ENCODE peak calls at places on chromosomes 7 and 10, in seven cellular contexts. H is AG08395; O is CD8-positive, alpha-beta memory T cell; K is stimulated activated CD8-positive, alpha-beta memory T cell treated with anti-CD3 and anti-CD28 coated beads, Interleukin-4, amount 100 ng/mL, for 24 hours; L is hypothalamus; P is GM23338; D is NCI-H2081. W is an unnamed sample.

GRCh38 chr7:95577137-95577536 is 19.2 kb downstream of the PDK4 start:
- DNase-seq in H (peak), O (no peak), K (no peak), L (no peak), P (peak), D (no peak), W (no peak)

GRCh38 chr10:104318810-104319684 is 19.2 kb downstream of the ITPRIP start:
- DNase-seq in H (no peak), O (no peak), K (no peak), L (no peak), P (no peak), D (no peak), W (no peak)

GRCh38 chr10:24897326-24897926 is 55.0 kb downstream of the PRTFDC1 start:
- DNase-seq in H (peak), O (no peak), K (no peak), L (no peak), P (no peak), D (no peak), W (peak)

GRCh38 chr10:122531935-122532334 is 28.6 kb upstream of the DMBT1 start:
- DNase-seq in H (no peak), O (no peak), K (no peak), L (no peak), P (no peak), D (no peak), W (no peak)

GRCh38 chr7:138468244-138469123 is 8.4 kb downstream of the TRIM24 start:
- DNase-seq in H (no peak), O (no peak), K (no peak), L (peak), P (no peak), D (peak), W (no peak)

GRCh38 chr7:74032624-74033371 is 4.8 kb downstream of the ELN start:
- DNase-seq in H (no peak), O (no peak), K (no peak), L (no peak), P (no peak), D (no peak), W (no peak)

GRCh38 chr7:95688931-95689453 is 83.4 kb upstream of the DYNC1I1 start:
- DNase-seq in H (no peak), O (no peak), K (no peak), L (no peak), P (no peak), D (no peak), W (no peak)

GRCh38 chr7:132292803-132293202 is 283.5 kb downstream of the PLXNA4 start:
- DNase-seq in H (no peak), O (no peak), K (no peak), L (no peak), P (no peak), D (no peak), W (no peak)

GRCh38 chr7:116776610-116777289 is 85.6 kb upstream of the CAPZA2 start:
- DNase-seq in H (peak), O (no peak), K (no peak), L (no peak), P (no peak), D (peak), W (no peak)

GRCh38 chr10:76308946-76309529 is 877.6 kb downstream of the LRMDA start:
- DNase-seq in H (no peak), O (no peak), K (no peak), L (no peak), P (peak), D (no peak), W (no peak)

GRCh38 chr10:50637003-50637579 is 13.3 kb upstream of the SGMS1 start:
- DNase-seq in H (peak), O (peak), K (no peak), L (no peak), P (no peak), D (no peak), W (no peak)

GRCh38 chr10:110657968-110658691 is 14.0 kb downstream of the RBM20 start:
- DNase-seq in H (no peak), O (no peak), K (no peak), L (no peak), P (no peak), D (no peak), W (no peak)

GRCh38 chr10:67506757-67507091 is 189.3 kb downstream of the CTNNA3 start:
- DNase-seq in H (no peak), O (no peak), K (no peak), L (no peak), P (no peak), D (no peak), W (no peak)

GRCh38 chr7:68425377-68425776 is 1172.9 kb upstream of the AUTS2 start:
- DNase-seq in H (no peak), O (no peak), K (no peak), L (no peak), P (no peak), D (no peak), W (no peak)

GRCh38 chr7:3897430-3898385 is 596.7 kb downstream of the SDK1 start:
- DNase-seq in H (no peak), O (peak), K (peak), L (no peak), P (peak), D (peak), W (no peak)

GRCh38 chr10:11825796-11826414 is 2.7 kb downstream of the PROSER2 start:
- DNase-seq in H (no peak), O (no peak), K (no peak), L (no peak), P (no peak), D (no peak), W (no peak)

GRCh38 chr10:8054498-8055407 is at the start of gene GATA3:
- DNase-seq in H (peak), O (peak), K (peak), L (no peak), P (peak), D (no peak), W (no peak)

GRCh38 chr7:27640914-27641570 is 21.6 kb downstream of the HIBADH start:
- DNase-seq in H (no peak), O (no peak), K (no peak), L (no peak), P (no peak), D (no peak), W (no peak)

GRCh38 chr7:3239291-3239691 is 61.8 kb upstream of the SDK1 start:
- DNase-seq in H (no peak), O (no peak), K (no peak), L (no peak), P (no peak), D (no peak), W (no peak)

GRCh38 chr7:82714883-82715282 is 271.3 kb upstream of the CACNA2D1 start:
- DNase-seq in H (peak), O (no peak), K (no peak), L (no peak), P (no peak), D (no peak), W (no peak)

GRCh38 chr10:69446650-69447151 is 4.6 kb upstream of the TSPAN15 start:
- DNase-seq in H (peak), O (no peak), K (no peak), L (no peak), P (no peak), D (no peak), W (no peak)

GRCh38 chr10:70772627-70773026 is 12.6 kb downstream of the TBATA start:
- DNase-seq in H (no peak), O (no peak), K (no peak), L (no peak), P (no peak), D (no peak), W (no peak)

GRCh38 chr7:76302299-76303056 is at the start of gene HSPB1:
- DNase-seq in H (peak), O (peak), K (no peak), L (peak), P (peak), D (peak), W (no peak)

GRCh38 chr10:17742918-17743317 is 9.1 kb upstream of the TMEM236 start:
- DNase-seq in H (peak), O (peak), K (peak), L (peak), P (peak), D (peak), W (no peak)

GRCh38 chr10:72688208-72688651 is 3.7 kb upstream of the MCU start:
- DNase-seq in H (peak), O (no peak), K (no peak), L (no peak), P (no peak), D (no peak), W (no peak)

GRCh38 chr10:113199459-113199858 is 249.4 kb downstream of the TCF7L2 start:
- DNase-seq in H (peak), O (no peak), K (no peak), L (no peak), P (no peak), D (no peak), W (no peak)

GRCh38 chr10:97914837-97915211 is 65.2 kb downstream of the GOLGA7B start:
- DNase-seq in H (peak), O (peak), K (peak), L (peak), P (peak), D (peak), W (peak)

GRCh38 chr7:127150543-127150942 is 102.2 kb downstream of the GRM8 start:
- DNase-seq in H (no peak), O (no peak), K (no peak), L (no peak), P (peak), D (no peak), W (no peak)

GRCh38 chr10:85608706-85609105 is 757.9 kb downstream of the GRID1 start:
- DNase-seq in H (no peak), O (no peak), K (no peak), L (no peak), P (no peak), D (no peak), W (no peak)

GRCh38 chr7:45407730-45408406 is 166.3 kb upstream of the ADCY1 start:
- DNase-seq in H (no peak), O (no peak), K (no peak), L (no peak), P (peak), D (no peak), W (no peak)

GRCh38 chr7:93461350-93461749 is 113.2 kb downstream of the CALCR start:
- DNase-seq in H (no peak), O (no peak), K (no peak), L (no peak), P (peak), D (peak), W (no peak)

GRCh38 chr7:12686894-12687212 is 580 bp upstream of the ARL4A start:
- DNase-seq in H (no peak), O (no peak), K (no peak), L (no peak), P (no peak), D (no peak), W (no peak)

GRCh38 chr7:56083150-56083785 is 9.5 kb downstream of the PHKG1 start:
- DNase-seq in H (no peak), O (no peak), K (no peak), L (peak), P (no peak), D (peak), W (no peak)

GRCh38 chr7:139321071-139321745 is 19.9 kb upstream of the FMC1 start:
- DNase-seq in H (peak), O (no peak), K (no peak), L (no peak), P (peak), D (no peak), W (no peak)

GRCh38 chr10:9824546-9825164 is 1193.0 kb upstream of the CELF2 start:
- DNase-seq in H (no peak), O (no peak), K (no peak), L (no peak), P (no peak), D (peak), W (no peak)

GRCh38 chr7:109950256-109950655 is 1140.7 kb upstream of the LRRN3 start:
- DNase-seq in H (no peak), O (no peak), K (no peak), L (no peak), P (no peak), D (no peak), W (no peak)

W was measured in CMK.